ENCODE peak calls at places on chromosomes 13 and 19, in five cellular contexts. R, Y, C, F and W are unnamed samples. For H3K36me3 and H3K4me1, the result is how much of the 10 kb centered on the place peaks cover.

GRCh38 chr13:50001287-50001686 is 4.4 kb downstream of the TRIM13 start:
- DNase-seq in C (no peak), R (no peak), Y (no peak), F (no peak), W (no peak)

GRCh38 chr19:898663-899062 is 5.4 kb downstream of the RNU6-9 start:
- DNase-seq in C (peak), R (peak), Y (no peak), F (no peak), W (no peak)

GRCh38 chr13:50244355-50244912 is 229.2 kb downstream of the KCNRG start:
- DNase-seq in Y (no peak), F (no peak), R (no peak), C (no peak), W (no peak)

GRCh38 chr13:80141114-80141849 is 199.6 kb downstream of the SPRY2 start:
- DNase-seq in Y (peak), C (no peak), R (no peak), F (no peak), W (peak)

GRCh38 chr13:37484056-37484455 is 114.5 kb downstream of the POSTN start:
- DNase-seq in Y (no peak), F (no peak), R (no peak), C (no peak), W (no peak)

GRCh38 chr13:65456150-65456912 is 1773.8 kb downstream of the PCDH9 start:
- DNase-seq in F (no peak), Y (no peak), C (no peak), R (no peak), W (no peak)

GRCh38 chr19:39816287-39817048 is 17.5 kb downstream of the DYRK1B start:
- DNase-seq in F (no peak), C (no peak), R (no peak), Y (no peak), W (no peak)

GRCh38 chr19:43940719-43941118 is 5.6 kb upstream of the ZNF45 start:
- DNase-seq in F (no peak), C (no peak), Y (no peak), R (no peak), W (no peak)

GRCh38 chr13:82833928-82834327 is 1048.3 kb downstream of the SLITRK1 start:
- DNase-seq in R (no peak), C (no peak), Y (no peak), F (no peak), W (no peak)

GRCh38 chr13:100916943-100917342 is 242.3 kb upstream of the TMTC4 start:
- DNase-seq in C (no peak), Y (no peak), F (no peak), R (no peak), W (no peak)

GRCh38 chr13:23411706-23412105 is 21.8 kb downstream of the SACS start:
- DNase-seq in Y (no peak), F (no peak), C (peak), R (no peak), W (no peak)

GRCh38 chr19:10432736-10433130 is 12.4 kb downstream of the PDE4A start:
- DNase-seq in R (no peak), F (no peak), Y (no peak), C (no peak), W (no peak)

GRCh38 chr13:34294483-34295129 is 476.7 kb downstream of the RFC3 start:
- DNase-seq in C (no peak), F (no peak), Y (no peak), R (no peak), W (no peak)

GRCh38 chr19:11624064-11624463 is 26.8 kb downstream of the ZNF627 start:
- DNase-seq in C (no peak), R (no peak), Y (no peak), F (no peak), W (no peak)

GRCh38 chr19:22893855-22894270 is 61.8 kb downstream of the ZNF723 start:
- DNase-seq in Y (no peak), C (no peak), R (peak), F (no peak), W (peak)

GRCh38 chr13:114318624-114319023 is 4.3 kb downstream of the CHAMP1 start:
- DNase-seq in F (no peak), Y (no peak), R (no peak), C (no peak), W (no peak)

GRCh38 chr19:41205995-41206394 is 13.0 kb downstream of the CYP2S1 start:
- DNase-seq in Y (no peak), R (no peak), C (no peak), F (no peak), W (no peak)

GRCh38 chr13:25980255-25980654 is 71.6 kb downstream of the SHISA2 start:
- DNase-seq in R (peak), C (no peak), F (no peak), Y (no peak), W (no peak)

GRCh38 chr19:33804021-33804799 is 7.5 kb downstream of the KCTD15 start:
- DNase-seq in Y (peak), C (no peak), R (no peak), F (no peak), W (no peak)

GRCh38 chr13:114047358-114047881 is 73.5 kb upstream of the C13orf46 start:
- DNase-seq in R (no peak), C (no peak), Y (no peak), F (no peak), W (no peak)

GRCh38 chr13:106382569-106382968 is 152.9 kb downstream of the EFNB2 start:
- DNase-seq in C (no peak), F (no peak), R (no peak), Y (no peak), W (no peak)

GRCh38 chr13:59834801-59835200 is 328.9 kb downstream of the DIAPH3 start:
- DNase-seq in F (no peak), C (no peak), R (no peak), Y (no peak), W (no peak)

GRCh38 chr19:57570707-57571106 is 8.0 kb downstream of the ZNF416 start:
- DNase-seq in C (no peak), R (no peak), Y (no peak), F (no peak), W (no peak)
- H3K36me3 ChIP-seq in C (half or more), R (under half), Y (half or more), F (under half), W (under half)

GRCh38 chr19:3160219-3160618 is 18.4 kb upstream of the S1PR4 start:
- DNase-seq in C (no peak), Y (no peak), F (no peak), R (no peak), W (no peak)

GRCh38 chr19:3162418-3163229 is 15.9 kb upstream of the S1PR4 start:
- DNase-seq in C (no peak), F (no peak), Y (no peak), R (peak), W (peak)

GRCh38 chr19:3161453-3161852 is 17.1 kb upstream of the S1PR4 start:
- DNase-seq in F (no peak), R (no peak), C (no peak), Y (no peak), W (no peak)

GRCh38 chr19:3157096-3157845 is 21.3 kb upstream of the S1PR4 start:
- DNase-seq in R (no peak), F (no peak), Y (no peak), C (no peak), W (no peak)

DNA sequence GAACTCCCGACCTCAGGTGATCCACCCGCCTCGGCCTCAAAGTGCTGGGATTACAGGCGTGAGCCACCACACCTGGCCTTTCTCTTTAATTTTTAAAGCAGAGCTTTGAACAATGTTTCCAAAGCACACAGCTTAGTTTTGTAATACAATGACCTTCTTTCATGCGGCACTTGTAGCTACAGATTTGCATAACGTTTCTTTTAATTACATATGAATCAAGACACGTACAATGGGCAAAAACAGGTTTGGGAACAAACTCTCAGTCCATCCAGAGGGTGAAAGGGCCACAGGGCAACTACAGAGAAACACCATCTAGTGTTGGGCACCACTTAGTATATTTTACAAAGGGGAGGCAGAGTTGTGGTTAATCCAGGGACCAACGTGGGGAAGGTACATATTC is 19.0 kb upstream of the S1PR4 start:
- DNase-seq in Y (no peak), F (no peak), R (no peak), C (no peak), W (no peak)
- TF ChIP-seq EP300 in Y (no peak), F (no peak), R (no peak), C (no peak), W (no peak)

GRCh38 chr19:4980838-4981680 is 12.1 kb downstream of the KDM4B start:
- DNase-seq in F (no peak), R (peak), C (no peak), Y (no peak), W (no peak)
- H3K4me1 ChIP-seq in F (half or more), R (under half), C (under half), Y (under half), W (half or more)

GRCh38 chr19:30158067-30158892 is 213.9 kb upstream of the ZNF536 start:
- DNase-seq in C (no peak), R (no peak), Y (no peak), F (peak), W (no peak)
- H3K36me3 ChIP-seq in C (under half), R (under half), Y (under half), F (under half), W (under half)

GRCh38 chr13:51549050-51549449 is 35.2 kb upstream of the WDFY2 start:
- DNase-seq in F (no peak), Y (no peak), C (no peak), R (no peak), W (peak)
- TF ChIP-seq EP300 in F (no peak), Y (no peak), C (no peak), R (no peak), W (no peak)

DNA sequence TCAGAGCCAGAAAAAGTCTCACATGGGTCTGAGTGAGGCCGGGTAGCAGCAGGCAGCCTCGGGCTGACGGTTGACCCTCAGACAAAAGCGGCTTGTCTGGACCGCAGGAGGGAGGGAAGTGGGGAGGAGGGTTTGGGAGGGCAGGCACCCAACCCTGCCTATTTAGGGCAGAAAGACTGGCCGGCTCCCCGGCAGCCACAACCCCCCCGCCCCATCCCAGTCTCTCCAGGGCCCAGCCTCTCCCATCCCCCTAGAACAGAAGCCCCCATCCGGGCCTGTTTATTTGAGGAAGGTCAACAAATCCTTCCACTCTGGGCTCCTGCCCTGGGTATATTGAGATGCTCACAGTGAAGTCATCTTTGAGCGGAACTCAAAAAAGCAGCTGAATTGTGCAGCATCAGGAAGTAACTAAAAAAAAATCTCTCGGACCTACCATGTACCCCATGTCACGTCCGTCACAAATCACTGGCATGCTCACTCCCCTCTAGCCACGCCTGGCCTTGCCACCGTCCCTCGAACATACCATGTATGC is 6.3 kb downstream of the DACT3 start:
- DNase-seq in Y (no peak), R (no peak), F (no peak), C (peak), W (no peak)
- H3K4me1 ChIP-seq in Y (under half), R (under half), F (under half), C (under half), W (under half)

GRCh38 chr19:2195361-2195760 is 31.6 kb downstream of the DOT1L start:
- DNase-seq in C (no peak), F (no peak), Y (no peak), R (no peak), W (no peak)
- H3K36me3 ChIP-seq in C (under half), F (half or more), Y (half or more), R (under half), W (under half)